ENCODE peak calls at places on chromosomes 6 and 20, in ten cellular contexts. One of them, this sample, is unnamed.

GRCh38 chr6:722608-723007 is 29.7 kb upstream of the EXOC2 start:
- DNase-seq in effector memory CD4-positive, alpha-beta T cell: no peak
- DNase-seq in amygdala: no peak
- DNase-seq in GM12865: peak; percentile 14
- DNase-seq in activated T-cell treated with anti-CD3 and anti-CD28 coated beads, Interleukin-2, amount 50 U/mL, for 4 hours: no peak
- DNase-seq in retina: no peak
- DNase-seq in left ventricle myocardium inferior: no peak
- DNase-seq in AG08395: peak; percentile 65
- DNase-seq in myocyte: peak; percentile 85
- DNase-seq in cardiac muscle cell: no peak
- DNase-seq in this sample: no peak

GRCh38 chr20:41276317-41276751 is 41.2 kb downstream of the ZHX3 start:
- DNase-seq in effector memory CD4-positive, alpha-beta T cell: no peak
- DNase-seq in amygdala: peak; percentile 33
- DNase-seq in GM12865: no peak
- DNase-seq in activated T-cell treated with anti-CD3 and anti-CD28 coated beads, Interleukin-2, amount 50 U/mL, for 4 hours: no peak
- DNase-seq in retina: peak; percentile 8
- DNase-seq in left ventricle myocardium inferior: no peak
- DNase-seq in AG08395: no peak
- DNase-seq in myocyte: no peak
- DNase-seq in cardiac muscle cell: peak; percentile 7
- DNase-seq in this sample: no peak

GRCh38 chr6:6785163-6785521 is 196.6 kb downstream of the LY86 start:
- DNase-seq in effector memory CD4-positive, alpha-beta T cell: no peak
- DNase-seq in amygdala: no peak
- DNase-seq in GM12865: no peak
- DNase-seq in activated T-cell treated with anti-CD3 and anti-CD28 coated beads, Interleukin-2, amount 50 U/mL, for 4 hours: no peak
- DNase-seq in retina: no peak
- DNase-seq in left ventricle myocardium inferior: no peak
- DNase-seq in AG08395: no peak
- DNase-seq in myocyte: no peak
- DNase-seq in cardiac muscle cell: no peak
- DNase-seq in this sample: no peak

GRCh38 chr6:31729979-31730630 is 1.0 kb upstream of the DDAH2 start:
- DNase-seq in effector memory CD4-positive, alpha-beta T cell: peak; percentile 60
- DNase-seq in amygdala: peak; percentile 56
- DNase-seq in GM12865: peak; percentile 78
- DNase-seq in activated T-cell treated with anti-CD3 and anti-CD28 coated beads, Interleukin-2, amount 50 U/mL, for 4 hours: peak; percentile 58
- DNase-seq in retina: peak; percentile 97
- DNase-seq in left ventricle myocardium inferior: peak; percentile 92
- DNase-seq in AG08395: peak; percentile 90
- DNase-seq in myocyte: peak; percentile 89
- DNase-seq in cardiac muscle cell: peak; percentile 97
- DNase-seq in this sample: peak; percentile 60

GRCh38 chr6:13454286-13455221 is 32.8 kb downstream of the GFOD1 start:
- DNase-seq in effector memory CD4-positive, alpha-beta T cell: peak; percentile 26
- DNase-seq in amygdala: peak; percentile 73
- DNase-seq in GM12865: peak; percentile 57
- DNase-seq in activated T-cell treated with anti-CD3 and anti-CD28 coated beads, Interleukin-2, amount 50 U/mL, for 4 hours: peak; percentile 82
- DNase-seq in retina: no peak
- DNase-seq in left ventricle myocardium inferior: peak; percentile 46
- DNase-seq in AG08395: peak; percentile 46
- DNase-seq in myocyte: peak; percentile 87
- DNase-seq in cardiac muscle cell: no peak
- DNase-seq in this sample: no peak

GRCh38 chr6:53961679-53962370 is 149.4 kb upstream of the MLIP start:
- DNase-seq in effector memory CD4-positive, alpha-beta T cell: no peak
- DNase-seq in amygdala: no peak
- DNase-seq in GM12865: no peak
- DNase-seq in activated T-cell treated with anti-CD3 and anti-CD28 coated beads, Interleukin-2, amount 50 U/mL, for 4 hours: no peak
- DNase-seq in retina: peak; percentile 15
- DNase-seq in left ventricle myocardium inferior: no peak
- DNase-seq in AG08395: peak; percentile 68
- DNase-seq in myocyte: peak; percentile 67
- DNase-seq in cardiac muscle cell: peak; percentile 69
- DNase-seq in this sample: no peak

GRCh38 chr6:166579234-166579575 is 7.3 kb downstream of the RAMACL start:
- DNase-seq in effector memory CD4-positive, alpha-beta T cell: no peak
- DNase-seq in amygdala: no peak
- DNase-seq in GM12865: no peak
- DNase-seq in activated T-cell treated with anti-CD3 and anti-CD28 coated beads, Interleukin-2, amount 50 U/mL, for 4 hours: no peak
- DNase-seq in retina: no peak
- DNase-seq in left ventricle myocardium inferior: no peak
- DNase-seq in AG08395: no peak
- DNase-seq in myocyte: no peak
- DNase-seq in cardiac muscle cell: no peak
- DNase-seq in this sample: peak; percentile 20

GRCh38 chr6:82569022-82569421 is 205.4 kb downstream of the TPBG start:
- DNase-seq in effector memory CD4-positive, alpha-beta T cell: no peak
- DNase-seq in amygdala: no peak
- DNase-seq in GM12865: no peak
- DNase-seq in activated T-cell treated with anti-CD3 and anti-CD28 coated beads, Interleukin-2, amount 50 U/mL, for 4 hours: no peak
- DNase-seq in retina: no peak
- DNase-seq in left ventricle myocardium inferior: no peak
- DNase-seq in AG08395: no peak
- DNase-seq in myocyte: no peak
- DNase-seq in cardiac muscle cell: no peak
- DNase-seq in this sample: no peak

GRCh38 chr6:19472850-19473249 is 364.3 kb upstream of the ID4 start:
- DNase-seq in effector memory CD4-positive, alpha-beta T cell: no peak
- DNase-seq in amygdala: no peak
- DNase-seq in GM12865: no peak
- DNase-seq in activated T-cell treated with anti-CD3 and anti-CD28 coated beads, Interleukin-2, amount 50 U/mL, for 4 hours: no peak
- DNase-seq in retina: no peak
- DNase-seq in left ventricle myocardium inferior: no peak
- DNase-seq in AG08395: peak; percentile 17
- DNase-seq in myocyte: no peak
- DNase-seq in cardiac muscle cell: no peak
- DNase-seq in this sample: peak; percentile 52

GRCh38 chr6:84772428-84773132 is 8.2 kb upstream of the TBX18 start:
- DNase-seq in effector memory CD4-positive, alpha-beta T cell: no peak
- DNase-seq in amygdala: no peak
- DNase-seq in GM12865: no peak
- DNase-seq in activated T-cell treated with anti-CD3 and anti-CD28 coated beads, Interleukin-2, amount 50 U/mL, for 4 hours: no peak
- DNase-seq in retina: peak; percentile 76
- DNase-seq in left ventricle myocardium inferior: peak; percentile 19
- DNase-seq in AG08395: no peak
- DNase-seq in myocyte: no peak
- DNase-seq in cardiac muscle cell: no peak
- DNase-seq in this sample: no peak

GRCh38 chr6:1062786-1063545 is 248.9 kb upstream of the FOXQ1 start:
- DNase-seq in effector memory CD4-positive, alpha-beta T cell: no peak
- DNase-seq in amygdala: no peak
- DNase-seq in GM12865: peak; percentile 31
- DNase-seq in activated T-cell treated with anti-CD3 and anti-CD28 coated beads, Interleukin-2, amount 50 U/mL, for 4 hours: no peak
- DNase-seq in retina: no peak
- DNase-seq in left ventricle myocardium inferior: no peak
- DNase-seq in AG08395: peak; percentile 11
- DNase-seq in myocyte: no peak
- DNase-seq in cardiac muscle cell: no peak
- DNase-seq in this sample: peak; percentile 21

GRCh38 chr6:90216081-90216977 is 80.3 kb downstream of the BACH2 start:
- DNase-seq in effector memory CD4-positive, alpha-beta T cell: peak; percentile 22
- DNase-seq in amygdala: no peak
- DNase-seq in GM12865: peak; percentile 28
- DNase-seq in activated T-cell treated with anti-CD3 and anti-CD28 coated beads, Interleukin-2, amount 50 U/mL, for 4 hours: peak; percentile 37
- DNase-seq in retina: peak; percentile 65
- DNase-seq in left ventricle myocardium inferior: no peak
- DNase-seq in AG08395: no peak
- DNase-seq in myocyte: peak; percentile 50
- DNase-seq in cardiac muscle cell: peak; percentile 25
- DNase-seq in this sample: no peak

GRCh38 chr20:18717062-18717461 is 96.5 kb upstream of the SCP2D1 start:
- DNase-seq in effector memory CD4-positive, alpha-beta T cell: no peak
- DNase-seq in amygdala: no peak
- DNase-seq in GM12865: no peak
- DNase-seq in activated T-cell treated with anti-CD3 and anti-CD28 coated beads, Interleukin-2, amount 50 U/mL, for 4 hours: no peak
- DNase-seq in retina: no peak
- DNase-seq in left ventricle myocardium inferior: no peak
- DNase-seq in AG08395: no peak
- DNase-seq in myocyte: no peak
- DNase-seq in cardiac muscle cell: no peak
- DNase-seq in this sample: no peak

GRCh38 chr20:2942439-2942838 is 69.2 kb downstream of the PTPRA start:
- DNase-seq in effector memory CD4-positive, alpha-beta T cell: no peak
- DNase-seq in amygdala: no peak
- DNase-seq in GM12865: no peak
- DNase-seq in activated T-cell treated with anti-CD3 and anti-CD28 coated beads, Interleukin-2, amount 50 U/mL, for 4 hours: no peak
- DNase-seq in retina: no peak
- DNase-seq in left ventricle myocardium inferior: no peak
- DNase-seq in AG08395: no peak
- DNase-seq in myocyte: peak; percentile 58
- DNase-seq in cardiac muscle cell: no peak
- DNase-seq in this sample: no peak

GRCh38 chr6:139904158-139904533 is 529.7 kb upstream of the CITED2 start:
- DNase-seq in effector memory CD4-positive, alpha-beta T cell: no peak
- DNase-seq in amygdala: no peak
- DNase-seq in GM12865: no peak
- DNase-seq in activated T-cell treated with anti-CD3 and anti-CD28 coated beads, Interleukin-2, amount 50 U/mL, for 4 hours: no peak
- DNase-seq in retina: no peak
- DNase-seq in left ventricle myocardium inferior: no peak
- DNase-seq in AG08395: no peak
- DNase-seq in myocyte: no peak
- DNase-seq in cardiac muscle cell: no peak
- DNase-seq in this sample: no peak

GRCh38 chr6:42380208-42380979 is 71.3 kb downstream of the TRERF1 start:
- DNase-seq in effector memory CD4-positive, alpha-beta T cell: no peak
- DNase-seq in amygdala: no peak
- DNase-seq in GM12865: no peak
- DNase-seq in activated T-cell treated with anti-CD3 and anti-CD28 coated beads, Interleukin-2, amount 50 U/mL, for 4 hours: no peak
- DNase-seq in retina: no peak
- DNase-seq in left ventricle myocardium inferior: no peak
- DNase-seq in AG08395: no peak
- DNase-seq in myocyte: no peak
- DNase-seq in cardiac muscle cell: no peak
- DNase-seq in this sample: no peak

GRCh38 chr6:43038727-43039126 is 14.9 kb downstream of the CUL7 start:
- DNase-seq in effector memory CD4-positive, alpha-beta T cell: no peak
- DNase-seq in amygdala: no peak
- DNase-seq in GM12865: no peak
- DNase-seq in activated T-cell treated with anti-CD3 and anti-CD28 coated beads, Interleukin-2, amount 50 U/mL, for 4 hours: no peak
- DNase-seq in retina: no peak
- DNase-seq in left ventricle myocardium inferior: no peak
- DNase-seq in AG08395: no peak
- DNase-seq in myocyte: no peak
- DNase-seq in cardiac muscle cell: no peak
- DNase-seq in this sample: no peak

GRCh38 chr6:130780137-130780536 is 47.1 kb upstream of the SMLR1 start:
- DNase-seq in effector memory CD4-positive, alpha-beta T cell: no peak
- DNase-seq in amygdala: no peak
- DNase-seq in GM12865: no peak
- DNase-seq in activated T-cell treated with anti-CD3 and anti-CD28 coated beads, Interleukin-2, amount 50 U/mL, for 4 hours: no peak
- DNase-seq in retina: no peak
- DNase-seq in left ventricle myocardium inferior: no peak
- DNase-seq in AG08395: no peak
- DNase-seq in myocyte: no peak
- DNase-seq in cardiac muscle cell: no peak
- DNase-seq in this sample: no peak

GRCh38 chr6:161487694-161488093 is 213.8 kb upstream of the AGPAT4 start:
- DNase-seq in effector memory CD4-positive, alpha-beta T cell: no peak
- DNase-seq in amygdala: no peak
- DNase-seq in GM12865: no peak
- DNase-seq in activated T-cell treated with anti-CD3 and anti-CD28 coated beads, Interleukin-2, amount 50 U/mL, for 4 hours: no peak
- DNase-seq in retina: no peak
- DNase-seq in left ventricle myocardium inferior: no peak
- DNase-seq in AG08395: no peak
- DNase-seq in myocyte: no peak
- DNase-seq in cardiac muscle cell: no peak
- DNase-seq in this sample: no peak

GRCh38 chr6:159093608-159094443 is 49.0 kb upstream of the TAGAP start:
- DNase-seq in effector memory CD4-positive, alpha-beta T cell: no peak
- DNase-seq in amygdala: no peak
- DNase-seq in GM12865: no peak
- DNase-seq in activated T-cell treated with anti-CD3 and anti-CD28 coated beads, Interleukin-2, amount 50 U/mL, for 4 hours: no peak
- DNase-seq in retina: no peak
- DNase-seq in left ventricle myocardium inferior: no peak
- DNase-seq in AG08395: no peak
- DNase-seq in myocyte: peak; percentile 38
- DNase-seq in cardiac muscle cell: no peak
- DNase-seq in this sample: no peak

GRCh38 chr6:127869772-127870404 is 31.0 kb downstream of the THEMIS start:
- DNase-seq in effector memory CD4-positive, alpha-beta T cell: no peak
- DNase-seq in amygdala: peak; percentile 15
- DNase-seq in GM12865: no peak
- DNase-seq in activated T-cell treated with anti-CD3 and anti-CD28 coated beads, Interleukin-2, amount 50 U/mL, for 4 hours: no peak
- DNase-seq in retina: no peak
- DNase-seq in left ventricle myocardium inferior: no peak
- DNase-seq in AG08395: no peak
- DNase-seq in myocyte: no peak
- DNase-seq in cardiac muscle cell: no peak
- DNase-seq in this sample: no peak

GRCh38 chr20:47586648-47587306 is 85.1 kb downstream of the NCOA3 start:
- DNase-seq in effector memory CD4-positive, alpha-beta T cell: no peak
- DNase-seq in amygdala: no peak
- DNase-seq in GM12865: no peak
- DNase-seq in activated T-cell treated with anti-CD3 and anti-CD28 coated beads, Interleukin-2, amount 50 U/mL, for 4 hours: no peak
- DNase-seq in retina: no peak
- DNase-seq in left ventricle myocardium inferior: no peak
- DNase-seq in AG08395: no peak
- DNase-seq in myocyte: no peak
- DNase-seq in cardiac muscle cell: no peak
- DNase-seq in this sample: no peak

GRCh38 chr6:36586606-36587005 is 7.6 kb upstream of the SRSF3 start:
- DNase-seq in effector memory CD4-positive, alpha-beta T cell: no peak
- DNase-seq in amygdala: no peak
- DNase-seq in GM12865: no peak
- DNase-seq in activated T-cell treated with anti-CD3 and anti-CD28 coated beads, Interleukin-2, amount 50 U/mL, for 4 hours: no peak
- DNase-seq in retina: no peak
- DNase-seq in left ventricle myocardium inferior: no peak
- DNase-seq in AG08395: no peak
- DNase-seq in myocyte: no peak
- DNase-seq in cardiac muscle cell: no peak
- DNase-seq in this sample: no peak

GRCh38 chr6:72826744-72827438 is 205.0 kb downstream of the KCNQ5 start:
- DNase-seq in effector memory CD4-positive, alpha-beta T cell: no peak
- DNase-seq in amygdala: no peak
- DNase-seq in GM12865: no peak
- DNase-seq in activated T-cell treated with anti-CD3 and anti-CD28 coated beads, Interleukin-2, amount 50 U/mL, for 4 hours: no peak
- DNase-seq in retina: no peak
- DNase-seq in left ventricle myocardium inferior: no peak
- DNase-seq in AG08395: no peak
- DNase-seq in myocyte: peak; percentile 65
- DNase-seq in cardiac muscle cell: no peak
- DNase-seq in this sample: no peak

GRCh38 chr6:69233195-69233524 is 563.6 kb downstream of the LMBRD1 start:
- DNase-seq in effector memory CD4-positive, alpha-beta T cell: no peak
- DNase-seq in amygdala: no peak
- DNase-seq in GM12865: no peak
- DNase-seq in activated T-cell treated with anti-CD3 and anti-CD28 coated beads, Interleukin-2, amount 50 U/mL, for 4 hours: no peak
- DNase-seq in retina: no peak
- DNase-seq in left ventricle myocardium inferior: no peak
- DNase-seq in AG08395: no peak
- DNase-seq in myocyte: no peak
- DNase-seq in cardiac muscle cell: no peak
- DNase-seq in this sample: no peak

GRCh38 chr6:137043710-137044365 is 927 bp downstream of the IL20RA start:
- DNase-seq in effector memory CD4-positive, alpha-beta T cell: no peak
- DNase-seq in amygdala: no peak
- DNase-seq in GM12865: no peak
- DNase-seq in activated T-cell treated with anti-CD3 and anti-CD28 coated beads, Interleukin-2, amount 50 U/mL, for 4 hours: no peak
- DNase-seq in retina: peak; percentile 76
- DNase-seq in left ventricle myocardium inferior: peak; percentile 21
- DNase-seq in AG08395: peak; percentile 34
- DNase-seq in myocyte: peak; percentile 56
- DNase-seq in cardiac muscle cell: peak; percentile 34
- DNase-seq in this sample: peak; percentile 18

GRCh38 chr20:20821496-20822260 is 109.2 kb upstream of the RALGAPA2 start:
- DNase-seq in effector memory CD4-positive, alpha-beta T cell: no peak
- DNase-seq in amygdala: no peak
- DNase-seq in GM12865: no peak
- DNase-seq in activated T-cell treated with anti-CD3 and anti-CD28 coated beads, Interleukin-2, amount 50 U/mL, for 4 hours: no peak
- DNase-seq in retina: peak; percentile 19
- DNase-seq in left ventricle myocardium inferior: no peak
- DNase-seq in AG08395: no peak
- DNase-seq in myocyte: no peak
- DNase-seq in cardiac muscle cell: no peak
- DNase-seq in this sample: no peak

GRCh38 chr6:45690846-45691245 is 313.1 kb upstream of the SUPT3H start:
- DNase-seq in effector memory CD4-positive, alpha-beta T cell: no peak
- DNase-seq in amygdala: no peak
- DNase-seq in GM12865: no peak
- DNase-seq in activated T-cell treated with anti-CD3 and anti-CD28 coated beads, Interleukin-2, amount 50 U/mL, for 4 hours: no peak
- DNase-seq in retina: no peak
- DNase-seq in left ventricle myocardium inferior: no peak
- DNase-seq in AG08395: no peak
- DNase-seq in myocyte: no peak
- DNase-seq in cardiac muscle cell: no peak
- DNase-seq in this sample: no peak

This sample was measured in RPMI8226.